ENCODE peak calls at places on chromosomes 7 and 10, in six cellular contexts. U is SK-N-SH, K is Right ventricle myocardium superior, W is HCT116, Q is aorta, M is ovary. X is an unnamed sample.

GRCh38 chr7:16051561-16052280 is 365.2 kb upstream of the MEOX2 start:
- DNase-seq in U (no peak), K (no peak), W (no peak), Q (no peak), M (no peak), X (no peak)

GRCh38 chr7:20991544-20991943 is 204.9 kb upstream of the SP8 start:
- DNase-seq in U (no peak), K (no peak), W (no peak), Q (no peak), M (no peak), X (no peak)

GRCh38 chr7:101932053-101932452 is 114.6 kb downstream of the CUX1 start:
- DNase-seq in U (no peak), K (peak), W (no peak), Q (peak), M (peak), X (no peak)

GRCh38 chr10:2119316-2119715 is 382.0 kb upstream of the ADARB2 start:
- DNase-seq in U (no peak), K (no peak), W (no peak), Q (no peak), M (no peak), X (no peak)

GRCh38 chr7:103637080-103637479 is 191.1 kb upstream of the SLC26A5 start:
- DNase-seq in U (no peak), K (no peak), W (no peak), Q (no peak), M (no peak), X (no peak)

GRCh38 chr10:115879372-115879771 is 393.6 kb downstream of the GFRA1 start:
- DNase-seq in U (no peak), K (no peak), W (no peak), Q (no peak), M (no peak), X (no peak)

GRCh38 chr10:29486466-29486865 is 148.3 kb downstream of the SVIL start:
- DNase-seq in U (no peak), K (no peak), W (no peak), Q (no peak), M (no peak), X (no peak)

GRCh38 chr7:131068604-131069021 is 259.1 kb upstream of the MKLN1 start:
- DNase-seq in U (no peak), K (no peak), W (no peak), Q (no peak), M (no peak), X (no peak)

GRCh38 chr7:26331789-26332188 is 40.1 kb downstream of the SNX10 start:
- DNase-seq in U (no peak), K (no peak), W (no peak), Q (no peak), M (no peak), X (no peak)

GRCh38 chr7:145655666-145656065 is 460.9 kb upstream of the CNTNAP2 start:
- DNase-seq in U (no peak), K (no peak), W (no peak), Q (no peak), M (no peak), X (no peak)

GRCh38 chr10:51010977-51011376 is 63.3 kb upstream of the PRKG1 start:
- DNase-seq in U (peak), K (no peak), W (peak), Q (no peak), M (no peak), X (no peak)

GRCh38 chr10:59852671-59853070 is 53.7 kb downstream of the CCDC6 start:
- DNase-seq in U (no peak), K (no peak), W (no peak), Q (no peak), M (no peak), X (no peak)

X was measured in activated CD4-positive, CD25-positive, alpha-beta regulatory T cell treated with anti-CD3 and anti-CD28 coated beads, Interleukin-2, amount 50 U/mL, for 72 hours.